ENCODE peak calls at places on chromosomes 6 and 20, in nine cellular contexts. Q is RWPE2; D is CD8-positive, alpha-beta memory T cell; C is mesenchymal stem cell; T is right atrium auricular region; J is stomach; S is heart left ventricle; Z is GM23248; B is heart right ventricle. W is an unnamed sample. For H3K27me3, the result is how much of the 10 kb centered on the place peaks cover.

GRCh38 chr6:139251377-139252017 is 40.3 kb downstream of the TXLNB start:
- DNase-seq in B (no peak), Q (no peak), Z (no peak), C (peak), D (no peak), J (no peak), S (no peak), T (no peak), W (no peak)

GRCh38 chr20:63635431-63636141 is 8.7 kb upstream of the GMEB2 start:
- DNase-seq in S (peak), J (peak), T (no peak), D (peak), C (no peak), B (no peak), Q (no peak), Z (no peak), W (no peak)

GRCh38 chr6:81451787-81452186 is 300.7 kb downstream of the TENT5A start:
- DNase-seq in Q (no peak), Z (peak), T (no peak), B (no peak), S (no peak), J (no peak), C (peak), D (no peak), W (no peak)

GRCh38 chr6:113047932-113048331 is 700.8 kb downstream of the RFPL4B start:
- DNase-seq in Q (no peak), D (no peak), Z (peak), S (no peak), C (no peak), J (no peak), B (no peak), T (no peak), W (no peak)

GRCh38 chr6:149043476-149044130 is 273.9 kb upstream of the TAB2 start:
- DNase-seq in Z (peak), C (no peak), T (no peak), Q (no peak), S (no peak), D (no peak), B (no peak), J (no peak), W (no peak)

GRCh38 chr6:25945175-25945574 is 14.7 kb upstream of the SLC17A2 start:
- DNase-seq in C (no peak), S (no peak), T (no peak), B (no peak), J (no peak), Z (no peak), D (no peak), Q (no peak), W (no peak)

GRCh38 chr20:58993332-58994248 is 12.5 kb downstream of the NELFCD start:
- DNase-seq in C (no peak), Q (peak), S (no peak), J (no peak), B (no peak), T (no peak), D (no peak), Z (no peak), W (no peak)

GRCh38 chr20:63493563-63494020 is 5.3 kb downstream of the EEF1A2 start:
- DNase-seq in S (peak), T (no peak), J (no peak), Z (no peak), D (no peak), C (no peak), B (no peak), Q (no peak), W (no peak)

GRCh38 chr6:53469163-53469562 is 75.7 kb downstream of the GCLC start:
- DNase-seq in T (no peak), Q (no peak), D (no peak), C (no peak), B (no peak), S (no peak), Z (no peak), J (no peak), W (no peak)

GRCh38 chr6:42354707-42355106 is 97.0 kb downstream of the TRERF1 start:
- DNase-seq in C (peak), S (no peak), D (no peak), Z (no peak), J (no peak), B (no peak), Q (no peak), T (no peak), W (no peak)

GRCh38 chr20:3828798-3829197 is 8.5 kb downstream of the AP5S1 start:
- DNase-seq in D (no peak), T (no peak), Q (no peak), C (no peak), J (no peak), B (no peak), S (no peak), Z (no peak), W (no peak)

GRCh38 chr6:72636215-72636614 is 14.4 kb downstream of the KCNQ5 start:
- DNase-seq in S (no peak), J (no peak), Z (no peak), Q (no peak), C (no peak), B (no peak), T (no peak), D (no peak), W (no peak)

GRCh38 chr6:170464524-170464979 is 88.6 kb downstream of the PSMB1 start:
- DNase-seq in B (no peak), T (no peak), C (no peak), S (no peak), Z (no peak), D (no peak), Q (no peak), J (no peak), W (no peak)

GRCh38 chr20:50312682-50313187 is 122.1 kb downstream of the CEBPB start:
- DNase-seq in Z (peak), S (peak), C (peak), D (no peak), T (peak), B (peak), J (peak), Q (peak), W (peak)

GRCh38 chr6:135936606-135937005 is 85.1 kb downstream of the PDE7B start:
- DNase-seq in Q (peak), S (no peak), T (no peak), Z (peak), C (peak), D (no peak), J (no peak), B (no peak), W (no peak)

GRCh38 chr6:5302220-5302946 is 41.1 kb downstream of the FARS2 start:
- DNase-seq in B (no peak), Z (no peak), C (no peak), J (no peak), S (no peak), D (no peak), Q (no peak), T (no peak), W (no peak)

GRCh38 chr6:21634582-21634981 is 41.0 kb downstream of the SOX4 start:
- DNase-seq in T (no peak), J (no peak), S (no peak), C (peak), D (no peak), Z (peak), B (no peak), Q (no peak), W (no peak)

GRCh38 chr20:4573564-4574355 is 147.9 kb upstream of the PRND start:
- DNase-seq in Q (no peak), B (no peak), D (no peak), T (no peak), J (no peak), S (no peak), C (peak), Z (peak), W (no peak)

GRCh38 chr6:160933256-160933655 is 58.3 kb upstream of the MAP3K4 start:
- DNase-seq in Q (no peak), T (no peak), Z (no peak), S (no peak), B (peak), D (no peak), J (no peak), C (no peak), W (no peak)

GRCh38 chr6:136344420-136344819 is 54.8 kb upstream of the BCLAF1 start:
- DNase-seq in D (no peak), C (peak), J (no peak), T (no peak), Z (peak), Q (no peak), S (no peak), B (no peak), W (no peak)

GRCh38 chr20:62511300-62511914 is 35.6 kb upstream of the GATA5 start:
- DNase-seq in D (no peak), C (no peak), Q (no peak), B (peak), Z (no peak), J (no peak), T (no peak), S (no peak), W (no peak)

DNA sequence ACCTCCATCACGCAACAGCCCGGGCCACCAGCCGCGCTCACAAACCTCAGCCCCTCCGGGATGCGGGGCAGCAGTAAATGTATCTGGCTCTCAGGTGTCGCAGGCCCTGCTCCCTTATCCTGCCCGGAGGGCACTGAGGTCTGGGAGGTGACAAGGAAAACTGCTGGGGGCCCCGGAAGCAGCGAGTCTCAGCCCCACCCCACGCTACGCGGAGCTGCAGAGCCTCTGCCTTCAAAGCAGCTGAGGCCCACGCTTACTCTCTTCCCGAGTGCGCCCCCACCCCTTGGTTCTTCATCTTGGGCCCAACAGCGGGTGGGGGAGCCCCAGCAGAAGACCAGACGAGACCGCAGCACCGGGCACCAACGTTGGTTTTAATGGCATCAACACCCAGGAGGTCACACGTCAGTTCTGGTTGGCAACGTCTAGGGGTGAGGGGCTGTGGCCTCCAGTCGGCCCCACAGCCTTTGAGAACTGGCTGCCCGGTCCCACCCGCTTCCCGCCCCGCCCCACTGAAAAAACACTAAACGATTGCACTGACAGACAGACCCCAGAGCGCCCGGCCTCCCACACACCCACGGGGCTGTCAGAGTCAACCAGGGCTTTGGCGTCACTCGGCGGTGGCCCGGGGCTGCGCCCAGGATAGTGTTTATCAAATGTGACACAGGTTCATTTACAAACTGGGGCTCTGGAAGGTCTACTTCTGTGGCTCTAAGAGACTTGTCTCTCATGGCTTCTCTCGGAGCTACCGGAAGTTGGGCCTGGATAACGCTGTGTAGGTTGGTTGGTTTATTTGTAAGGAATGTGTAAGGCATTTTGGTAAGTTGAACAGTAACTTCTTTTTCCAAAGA is 43.7 kb downstream of the DSTN start:
- DNase-seq in Q (peak), S (peak), D (peak), B (no peak), Z (no peak), T (peak), C (no peak), J (peak), W (peak)
- H3K27ac ChIP-seq in Q (no peak), S (no peak), D (no peak), B (no peak), Z (peak), T (peak), C (peak), J (peak), W (peak)

DNA sequence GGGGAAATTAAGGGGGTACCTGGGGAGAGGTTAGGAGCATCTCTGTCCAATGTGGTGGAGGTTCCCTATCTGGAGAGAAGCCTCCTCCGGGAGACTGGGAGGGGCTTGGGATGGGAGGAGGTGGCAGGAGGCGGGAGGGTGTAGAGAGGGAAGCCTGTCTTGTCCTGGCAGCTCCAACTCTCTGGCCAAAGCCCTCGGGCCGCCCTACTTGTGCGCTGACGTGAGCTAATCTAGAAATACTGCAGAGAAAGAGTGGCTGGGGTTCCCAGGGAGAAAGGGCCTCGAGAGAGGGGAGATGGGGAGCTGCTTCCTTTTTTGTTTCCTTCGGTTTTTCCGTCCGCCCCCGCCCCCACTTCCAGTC is 1.6 kb upstream of the SLC32A1 start:
- DNase-seq in Q (peak), T (no peak), Z (no peak), C (no peak), S (no peak), B (no peak), J (no peak), D (no peak), W (no peak)
- H3K27me3 ChIP-seq in Q (half or more), T (under half), Z (half or more), C (half or more), S (half or more), B (half or more), J (half or more), D (half or more), W (under half)

DNA sequence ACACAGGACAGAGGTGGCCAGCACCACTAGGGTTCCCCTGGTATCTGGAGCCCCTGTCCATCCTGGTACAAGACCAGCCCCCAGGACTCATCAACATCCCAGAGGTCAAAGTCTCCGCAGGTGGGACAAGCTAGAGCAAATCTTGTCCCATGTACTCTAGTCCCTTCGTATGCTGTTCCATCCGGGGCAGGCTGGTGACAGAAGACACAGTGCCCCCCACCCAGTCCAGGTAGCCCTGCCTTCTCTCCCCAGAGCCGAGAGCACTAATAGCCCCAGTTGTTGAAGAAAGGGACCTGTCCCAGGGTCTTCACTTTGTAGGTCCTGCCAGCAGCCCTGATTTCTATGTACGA is 21.1 kb downstream of the PCK1 start:
- DNase-seq in J (no peak), D (no peak), Q (peak), S (no peak), C (no peak), T (no peak), Z (no peak), B (no peak), W (no peak)
- H3K27ac ChIP-seq in J (peak), D (no peak), Q (no peak), S (no peak), C (no peak), T (no peak), Z (no peak), B (no peak), W (peak)

GRCh38 chr20:46771195-46771588 is 61.7 kb downstream of the SLC2A10 start:
- DNase-seq in D (no peak), S (no peak), C (no peak), T (no peak), Z (no peak), B (no peak), J (no peak), Q (no peak), W (no peak)
- H3K27me3 ChIP-seq in D (under half), S (under half), C (half or more), T (under half), Z (under half), B (half or more), J (under half), Q (under half), W (under half)

DNA sequence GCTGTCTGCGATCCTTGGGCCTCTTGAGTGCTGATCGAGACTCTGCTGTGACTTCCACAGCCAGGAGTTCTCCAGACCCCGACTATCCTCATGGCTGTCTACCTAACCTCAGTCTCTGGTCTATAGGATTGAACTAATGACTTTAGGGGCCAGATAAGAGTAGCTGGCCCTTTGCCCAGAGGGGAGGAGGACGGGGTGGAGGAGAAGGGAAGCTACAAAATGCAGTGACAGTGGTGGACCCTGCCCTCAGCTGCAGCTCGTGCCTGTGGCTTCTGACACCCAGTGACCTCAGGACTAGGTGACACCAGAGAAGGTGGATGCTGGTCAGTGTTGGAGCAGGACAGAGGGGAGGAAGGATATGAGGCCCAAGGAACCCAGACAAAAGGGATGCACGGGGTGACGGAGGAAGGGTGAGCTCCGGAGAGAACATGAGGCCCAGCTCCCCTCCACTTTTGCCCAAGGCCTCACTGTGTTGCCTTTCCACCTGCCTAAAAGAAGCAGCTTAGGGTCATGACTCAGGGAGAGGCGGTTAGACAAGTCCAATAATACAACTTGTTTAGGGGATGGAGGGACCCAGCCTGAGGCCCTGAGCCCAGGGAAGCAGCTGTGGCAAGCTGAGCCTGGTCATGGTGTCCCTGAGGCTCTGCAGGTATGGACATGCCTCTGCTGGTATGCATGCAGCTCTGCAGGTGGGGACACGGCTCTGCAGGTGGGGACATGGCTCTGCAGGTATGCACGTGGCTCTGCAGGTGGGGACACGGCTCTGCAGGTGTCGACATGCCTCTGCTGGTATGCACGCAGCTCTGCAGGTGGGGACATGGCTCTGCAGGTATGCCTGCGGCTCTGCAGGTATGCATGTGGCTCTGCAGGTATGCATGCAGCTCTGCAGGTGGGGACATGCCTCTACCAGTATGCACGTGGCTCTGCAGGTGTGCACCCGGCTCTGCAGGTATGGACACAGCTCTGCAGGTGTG is 67.7 kb downstream of the SYNJ2 start:
- DNase-seq in C (no peak), Q (no peak), Z (no peak), S (no peak), J (no peak), T (no peak), B (no peak), D (no peak), W (no peak)
- H3K27ac ChIP-seq in C (no peak), Q (peak), Z (no peak), S (no peak), J (no peak), T (no peak), B (no peak), D (no peak), W (no peak)

GRCh38 chr6:36780517-36781210 is 58.6 kb downstream of the CPNE5 start:
- DNase-seq in C (no peak), Q (no peak), D (no peak), T (no peak), Z (no peak), J (no peak), B (no peak), S (no peak), W (no peak)

GRCh38 chr6:36777806-36778205 is 61.4 kb downstream of the CPNE5 start:
- DNase-seq in D (no peak), T (no peak), C (no peak), Q (no peak), Z (no peak), S (no peak), J (no peak), B (no peak), W (no peak)

GRCh38 chr6:36776167-36776566 is 63.1 kb downstream of the CPNE5 start:
- DNase-seq in T (no peak), C (no peak), B (no peak), Q (no peak), D (no peak), Z (no peak), J (no peak), S (no peak), W (no peak)

GRCh38 chr6:36781669-36782068 is 57.6 kb downstream of the CPNE5 start:
- DNase-seq in C (peak), B (no peak), J (no peak), Q (no peak), D (peak), S (no peak), T (no peak), Z (no peak), W (no peak)

GRCh38 chr6:36779227-36779626 is 60.0 kb downstream of the CPNE5 start:
- DNase-seq in D (peak), C (no peak), Z (no peak), T (no peak), J (no peak), Q (no peak), B (no peak), S (no peak), W (no peak)
- H3K27me3 ChIP-seq in D (under half), C (half or more), Z (under half), T (under half), J (under half), Q (under half), B (under half), S (under half), W (under half)

DNA sequence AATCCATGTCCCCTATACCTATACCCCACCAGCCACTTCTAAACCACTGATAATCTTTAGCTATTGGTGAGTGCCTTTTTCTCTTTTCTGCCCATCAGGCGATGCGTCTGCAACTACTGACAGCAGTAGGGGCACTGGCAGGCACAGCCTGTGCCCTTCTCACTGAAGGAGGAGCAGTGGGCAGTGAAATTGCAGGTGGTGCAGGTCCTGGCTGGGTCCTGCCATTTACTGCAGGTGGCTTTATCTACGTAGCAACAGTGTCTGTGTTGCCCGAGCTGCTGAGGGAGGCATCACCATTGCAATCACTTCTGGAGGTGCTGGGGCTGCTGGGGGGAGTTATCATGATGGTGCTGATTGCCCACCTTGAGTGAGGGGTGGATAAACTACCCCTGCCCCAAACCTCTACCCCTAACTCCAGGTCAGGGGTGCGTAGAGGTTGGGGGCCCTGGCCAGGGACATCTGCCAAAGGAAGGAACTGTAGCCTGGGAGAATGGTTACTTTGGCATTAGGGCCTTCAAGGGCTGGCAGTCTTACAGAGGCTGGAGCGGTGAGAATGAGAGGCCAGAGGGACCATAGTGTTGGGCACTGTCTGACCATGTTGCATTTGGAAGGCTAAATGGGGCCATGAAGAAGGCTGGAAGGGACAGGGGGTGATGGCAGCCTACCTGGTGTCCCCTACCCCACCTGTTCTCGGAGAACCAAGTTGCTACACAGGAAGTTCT is 851 bp upstream of the HSD17B8 start:
- DNase-seq in Q (no peak), J (no peak), S (no peak), T (no peak), C (peak), Z (no peak), D (no peak), B (no peak), W (no peak)
- H3K27ac ChIP-seq in Q (peak), J (no peak), S (no peak), T (no peak), C (peak), Z (peak), D (no peak), B (no peak), W (no peak)

DNA sequence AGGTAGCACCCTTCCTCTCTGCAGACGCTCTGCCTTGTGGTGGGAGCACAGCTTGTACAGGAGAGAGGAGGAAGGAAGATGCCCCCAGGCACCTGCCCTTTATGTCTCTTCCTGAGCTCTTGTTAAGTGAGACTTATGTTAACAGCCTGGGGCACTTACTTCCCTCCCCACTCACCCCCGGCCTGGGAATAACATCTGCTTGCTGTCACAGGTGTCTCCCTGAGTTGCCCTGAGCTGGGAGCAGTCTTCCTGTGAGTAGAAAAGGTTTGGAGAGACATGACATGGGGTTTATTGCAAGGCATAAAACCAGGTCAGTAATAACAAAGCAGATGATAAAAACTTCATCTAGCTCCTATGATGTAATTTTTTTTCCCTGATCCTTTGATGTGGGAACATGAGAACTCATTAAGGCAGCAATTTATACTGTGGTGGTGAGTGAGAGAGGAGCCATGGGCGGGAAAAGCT is 1.9 kb downstream of the SSTR4 start:
- DNase-seq in B (no peak), D (no peak), T (no peak), J (no peak), S (no peak), C (no peak), Q (no peak), Z (no peak), W (no peak)
- H3K27me3 ChIP-seq in B (half or more), D (under half), T (under half), J (under half), S (under half), C (half or more), Q (under half), Z (under half), W (under half)